ENCODE peak calls at places on chromosomes 2 and 18, in eight cellular contexts. L is T-helper 2 cell, Y is Right ventricle myocardium superior, M is NCI-H460, K is GM10248, J is lower lobe of right lung, B is NCI-H1092, E is aorta. U is an unnamed sample.

GRCh38 chr2:88329815-88330603 is 122.5 kb downstream of the FOXI3 start:
- DNase-seq in L (no peak), Y (no peak), M (no peak), K (peak; percentile 45), J (no peak), B (no peak), E (no peak), U (peak; percentile 79)

GRCh38 chr2:74887445-74887951 is 53.6 kb downstream of the HK2 start:
- DNase-seq in L (no peak), Y (no peak), M (no peak), K (no peak), J (no peak), B (no peak), E (no peak), U (no peak)

GRCh38 chr18:58221060-58221725 is 177.2 kb downstream of the NEDD4L start:
- DNase-seq in L (no peak), Y (no peak), M (peak; percentile 21), K (no peak), J (peak; percentile 59), B (no peak), E (no peak), U (peak; percentile 91)

GRCh38 chr2:23241106-23241505 is 143.9 kb upstream of the KLHL29 start:
- DNase-seq in L (no peak), Y (no peak), M (no peak), K (no peak), J (no peak), B (no peak), E (no peak), U (no peak)

GRCh38 chr2:25266399-25266798 is 75.3 kb downstream of the DNMT3A start:
- DNase-seq in L (no peak), Y (no peak), M (no peak), K (no peak), J (no peak), B (no peak), E (no peak), U (no peak)

GRCh38 chr2:12652723-12653122 is 64.0 kb upstream of the TRIB2 start:
- DNase-seq in L (no peak), Y (no peak), M (no peak), K (no peak), J (no peak), B (no peak), E (no peak), U (no peak)

GRCh38 chr18:34709631-34710429 is at the start of gene DTNA:
- DNase-seq in L (no peak), Y (no peak), M (no peak), K (no peak), J (no peak), B (peak; percentile 47), E (no peak), U (peak; percentile 87)

GRCh38 chr2:162403884-162404283 is 60.0 kb downstream of the GCA start:
- DNase-seq in L (no peak), Y (no peak), M (no peak), K (no peak), J (no peak), B (no peak), E (no peak), U (peak; percentile 64)

U was measured in retinal pigment epithelial cell.